ENCODE peak calls at places on chromosomes 13 and 19, in six cellular contexts. One of them, this sample, is unnamed.

GRCh38 chr13:30826911-30827577 is 79.0 kb upstream of the MEDAG start:
- DNase-seq in OCI-M1: no peak
- DNase-seq in progenitor cell of endocrine pancreas: no peak
- DNase-seq in A549: no peak
- DNase-seq in stimulated activated CD4-positive, alpha-beta T cell treated with anti-CD3 and anti-CD28 coated beads, Interleukin-15, amount 100 ng/mL, for 1 hour: no peak
- DNase-seq in T-helper 9 cell: no peak
- DNase-seq in this sample: no peak

GRCh38 chr13:24338721-24339120 is 29.3 kb downstream of the C1QTNF9 start:
- DNase-seq in OCI-M1: no peak
- DNase-seq in A549: no peak
- DNase-seq in progenitor cell of endocrine pancreas: no peak
- DNase-seq in T-helper 9 cell: no peak
- DNase-seq in stimulated activated CD4-positive, alpha-beta T cell treated with anti-CD3 and anti-CD28 coated beads, Interleukin-15, amount 100 ng/mL, for 1 hour: no peak
- DNase-seq in this sample: no peak

GRCh38 chr19:16885166-16885565 is 3.6 kb upstream of the F2RL3 start:
- DNase-seq in stimulated activated CD4-positive, alpha-beta T cell treated with anti-CD3 and anti-CD28 coated beads, Interleukin-15, amount 100 ng/mL, for 1 hour: no peak
- DNase-seq in T-helper 9 cell: no peak
- DNase-seq in A549: no peak
- DNase-seq in OCI-M1: peak
- DNase-seq in progenitor cell of endocrine pancreas: no peak
- DNase-seq in this sample: no peak

GRCh38 chr19:17429661-17430101 is 9.8 kb downstream of the MVB12A start:
- DNase-seq in stimulated activated CD4-positive, alpha-beta T cell treated with anti-CD3 and anti-CD28 coated beads, Interleukin-15, amount 100 ng/mL, for 1 hour: no peak
- DNase-seq in T-helper 9 cell: no peak
- DNase-seq in OCI-M1: no peak
- DNase-seq in A549: no peak
- DNase-seq in progenitor cell of endocrine pancreas: no peak
- DNase-seq in this sample: no peak

GRCh38 chr13:98265669-98266551 is 88.8 kb upstream of the RNF113B start:
- DNase-seq in OCI-M1: no peak
- DNase-seq in progenitor cell of endocrine pancreas: no peak
- DNase-seq in stimulated activated CD4-positive, alpha-beta T cell treated with anti-CD3 and anti-CD28 coated beads, Interleukin-15, amount 100 ng/mL, for 1 hour: no peak
- DNase-seq in A549: no peak
- DNase-seq in T-helper 9 cell: no peak
- DNase-seq in this sample: no peak

GRCh38 chr19:31448221-31448657 is 99.0 kb upstream of the TSHZ3 start:
- DNase-seq in progenitor cell of endocrine pancreas: no peak
- DNase-seq in T-helper 9 cell: no peak
- DNase-seq in A549: peak
- DNase-seq in OCI-M1: no peak
- DNase-seq in stimulated activated CD4-positive, alpha-beta T cell treated with anti-CD3 and anti-CD28 coated beads, Interleukin-15, amount 100 ng/mL, for 1 hour: no peak
- DNase-seq in this sample: no peak

GRCh38 chr19:1266818-1267440 is 2.2 kb upstream of the CIRBP start:
- DNase-seq in stimulated activated CD4-positive, alpha-beta T cell treated with anti-CD3 and anti-CD28 coated beads, Interleukin-15, amount 100 ng/mL, for 1 hour: peak
- DNase-seq in A549: peak
- DNase-seq in T-helper 9 cell: peak
- DNase-seq in progenitor cell of endocrine pancreas: peak
- DNase-seq in OCI-M1: peak
- DNase-seq in this sample: peak

GRCh38 chr19:14516048-14516534 is 2.1 kb downstream of the DNAJB1 start:
- DNase-seq in T-helper 9 cell: no peak
- DNase-seq in stimulated activated CD4-positive, alpha-beta T cell treated with anti-CD3 and anti-CD28 coated beads, Interleukin-15, amount 100 ng/mL, for 1 hour: no peak
- DNase-seq in OCI-M1: no peak
- DNase-seq in A549: no peak
- DNase-seq in progenitor cell of endocrine pancreas: no peak
- DNase-seq in this sample: no peak